ENCODE peak calls at places on chromosomes 12 and 14, in ten cellular contexts. H is testis; A is NCI-H460; E is T1000; Z is left cardiac atrium; C is activated CD8-positive, alpha-beta memory T cell treated with anti-CD3 and anti-CD28 coated beads for 4 hours; M is left ventricle myocardium inferior; B is psoas muscle; L is small intestine; U is anterior cingulate cortex. T is an unnamed sample.
A peak's percentile ranks its signal among the peaks of the same experiment; 100 is the strongest.

GRCh38 chr14:92310776-92311375 is 12.1 kb upstream of the SLC24A4 start:
- DNase-seq in H (no peak), A (no peak), E (no peak), Z (no peak), C (no peak), M (no peak), B (no peak), L (peak; percentile 1), U (no peak), T (no peak)

GRCh38 chr12:69687390-69687789 is 11.7 kb downstream of the BEST3 start:
- DNase-seq in H (no peak), A (no peak), E (no peak), Z (no peak), C (no peak), M (no peak), B (no peak), L (no peak), U (no peak), T (no peak)

GRCh38 chr12:130479401-130480125 is 141.9 kb downstream of the PIWIL1 start:
- DNase-seq in H (no peak), A (no peak), E (no peak), Z (no peak), C (no peak), M (no peak), B (no peak), L (no peak), U (no peak), T (no peak)

GRCh38 chr12:51009038-51009437 is 17.1 kb downstream of the SLC11A2 start:
- DNase-seq in H (peak; percentile 90), A (no peak), E (no peak), Z (peak; percentile 66), C (peak; percentile 18), M (peak; percentile 66), B (peak; percentile 66), L (peak; percentile 78), U (peak; percentile 51), T (no peak)

GRCh38 chr12:82174936-82175335 is 183.3 kb downstream of the CCDC59 start:
- DNase-seq in H (no peak), A (no peak), E (no peak), Z (no peak), C (no peak), M (no peak), B (no peak), L (peak; percentile 42), U (no peak), T (no peak)

GRCh38 chr14:105473677-105474477 is 744 bp upstream of the CRIP2 start:
- DNase-seq in H (peak; percentile 78), A (peak; percentile 72), E (peak; percentile 77), Z (peak; percentile 99), C (peak; percentile 39), M (peak; percentile 97), B (peak; percentile 86), L (peak; percentile 43), U (no peak), T (peak; percentile 73)

GRCh38 chr14:22524784-22525161 is 64.3 kb downstream of the DAD1 start:
- DNase-seq in H (no peak), A (no peak), E (no peak), Z (no peak), C (no peak), M (no peak), B (no peak), L (no peak), U (no peak), T (no peak)

GRCh38 chr12:101875112-101875961 is 2.0 kb upstream of the DRAM1 start:
- DNase-seq in H (no peak), A (no peak), E (no peak), Z (no peak), C (no peak), M (no peak), B (no peak), L (no peak), U (no peak), T (peak; percentile 59)

GRCh38 chr14:29144598-29144997 is 378.0 kb downstream of the FOXG1 start:
- DNase-seq in H (no peak), A (no peak), E (no peak), Z (no peak), C (no peak), M (no peak), B (no peak), L (no peak), U (no peak), T (peak; percentile 91)

GRCh38 chr14:99510556-99511139 is 29.4 kb downstream of the CCNK start:
- DNase-seq in H (no peak), A (no peak), E (no peak), Z (no peak), C (no peak), M (no peak), B (no peak), L (no peak), U (no peak), T (no peak)

GRCh38 chr14:101972126-101972785 is 7.9 kb downstream of the DYNC1H1 start:
- DNase-seq in H (peak; percentile 80), A (peak; percentile 100), E (peak; percentile 88), Z (peak; percentile 89), C (no peak), M (peak; percentile 77), B (peak; percentile 78), L (peak; percentile 95), U (no peak), T (peak; percentile 100)

GRCh38 chr14:61941421-61941805 is 179.2 kb downstream of the SNAPC1 start:
- DNase-seq in H (no peak), A (no peak), E (no peak), Z (no peak), C (no peak), M (no peak), B (no peak), L (no peak), U (no peak), T (no peak)

GRCh38 chr12:54017027-54017788 is 8.4 kb downstream of the HOXC8 start:
- DNase-seq in H (no peak), A (peak; percentile 17), E (no peak), Z (no peak), C (no peak), M (no peak), B (peak; percentile 76), L (no peak), U (no peak), T (peak; percentile 59)

GRCh38 chr14:103123634-103124500 is 606 bp downstream of the TNFAIP2 start:
- DNase-seq in H (peak; percentile 62), A (no peak), E (no peak), Z (peak; percentile 75), C (no peak), M (peak; percentile 68), B (peak; percentile 72), L (no peak), U (no peak), T (peak; percentile 57)

GRCh38 chr14:69980457-69981414 is 101.5 kb downstream of the SMOC1 start:
- DNase-seq in H (peak; percentile 90), A (no peak), E (no peak), Z (no peak), C (no peak), M (no peak), B (no peak), L (peak; percentile 53), U (peak; percentile 32), T (no peak)

GRCh38 chr14:22399776-22400175 is 189.2 kb downstream of the DAD1 start:
- DNase-seq in H (no peak), A (no peak), E (no peak), Z (no peak), C (no peak), M (no peak), B (no peak), L (no peak), U (no peak), T (no peak)

GRCh38 chr12:1939316-1939715 is 20.9 kb upstream of the CACNA2D4 start:
- DNase-seq in H (no peak), A (no peak), E (no peak), Z (no peak), C (no peak), M (no peak), B (no peak), L (peak; percentile 87), U (no peak), T (no peak)

GRCh38 chr12:119096429-119097202 is 82.1 kb upstream of the HSPB8 start:
- DNase-seq in H (no peak), A (no peak), E (no peak), Z (no peak), C (no peak), M (no peak), B (no peak), L (no peak), U (no peak), T (no peak)

GRCh38 chr14:64676410-64677008 is 27.7 kb upstream of the PLEKHG3 start:
- DNase-seq in H (no peak), A (no peak), E (no peak), Z (no peak), C (no peak), M (no peak), B (no peak), L (no peak), U (no peak), T (no peak)

GRCh38 chr12:13404631-13405473 is 208.3 kb downstream of the EMP1 start:
- DNase-seq in H (no peak), A (no peak), E (no peak), Z (no peak), C (no peak), M (no peak), B (no peak), L (peak; percentile 76), U (no peak), T (no peak)

GRCh38 chr14:92651793-92652382 is 96.5 kb downstream of the LGMN start:
- DNase-seq in H (peak; percentile 73), A (no peak), E (no peak), Z (peak; percentile 62), C (no peak), M (peak; percentile 64), B (peak; percentile 52), L (no peak), U (no peak), T (no peak)

GRCh38 chr14:101980700-101981099 is 16.3 kb downstream of the DYNC1H1 start:
- DNase-seq in H (peak; percentile 40), A (peak; percentile 58), E (peak; percentile 74), Z (peak; percentile 63), C (no peak), M (no peak), B (peak; percentile 69), L (no peak), U (no peak), T (peak; percentile 100)

GRCh38 chr12:56521209-56521589 is 421 bp upstream of the RBMS2 start:
- DNase-seq in H (no peak), A (no peak), E (no peak), Z (peak; percentile 35), C (no peak), M (no peak), B (no peak), L (no peak), U (no peak), T (no peak)

GRCh38 chr12:835754-836493 is 83.5 kb downstream of the WNK1 start:
- DNase-seq in H (no peak), A (no peak), E (no peak), Z (no peak), C (no peak), M (no peak), B (no peak), L (no peak), U (no peak), T (no peak)

GRCh38 chr14:68245146-68246073 is 425.8 kb downstream of the RAD51B start:
- DNase-seq in H (peak; percentile 62), A (no peak), E (no peak), Z (no peak), C (no peak), M (no peak), B (peak; percentile 21), L (no peak), U (no peak), T (peak; percentile 62)

GRCh38 chr12:79688376-79689040 is 2.3 kb downstream of the PAWR start:
- DNase-seq in H (no peak), A (no peak), E (no peak), Z (no peak), C (no peak), M (no peak), B (no peak), L (no peak), U (no peak), T (no peak)

GRCh38 chr12:25194211-25194610 is 749 bp downstream of the DNAI7 start:
- DNase-seq in H (no peak), A (no peak), E (no peak), Z (no peak), C (no peak), M (no peak), B (no peak), L (no peak), U (no peak), T (no peak)

GRCh38 chr14:63292805-63293204 is 25.9 kb downstream of the GPHB5 start:
- DNase-seq in H (no peak), A (no peak), E (no peak), Z (no peak), C (no peak), M (no peak), B (no peak), L (no peak), U (no peak), T (no peak)